ENCODE peak calls at places on chromosomes 5 and 9, in seven cellular contexts. S is HuH-7; C is NCI-H1105 treated with DMSO at 0.1 percent for 48 hours; B is B cell; T is anterior cingulate cortex; F is activated CD4-positive, CD25-positive, alpha-beta regulatory T cell treated with anti-CD3 and anti-CD28 coated beads, Interleukin-2, amount 50 U/mL, for 16 hours; M is progenitor cell of endocrine pancreas. N is an unnamed sample.
A peak's percentile ranks its signal among the peaks of the same experiment; 100 is the strongest.

GRCh38 chr9:125977223-125977622 is 230.1 kb downstream of the PBX3 start:
- DNase-seq in S (no peak), C (no peak), B (no peak), T (no peak), F (no peak), M (no peak), N (no peak)

GRCh38 chr5:32072054-32072453 is 102.1 kb downstream of the GOLPH3 start:
- DNase-seq in S (no peak), C (no peak), B (no peak), T (no peak), F (no peak), M (no peak), N (no peak)

GRCh38 chr9:109440797-109441287 is 57.3 kb downstream of the PTPN3 start:
- DNase-seq in S (peak; percentile 81), C (peak; percentile 59), B (peak; percentile 30), T (peak; percentile 7), F (peak; percentile 7), M (peak; percentile 41), N (peak; percentile 94)

GRCh38 chr5:135033026-135033861 is 784 bp downstream of the PITX1 start:
- DNase-seq in S (peak; percentile 49), C (peak; percentile 25), B (peak; percentile 69), T (no peak), F (no peak), M (no peak), N (peak; percentile 55)

GRCh38 chr5:159441441-159441840 is 111.2 kb upstream of the IL12B start:
- DNase-seq in S (peak; percentile 17), C (peak; percentile 10), B (no peak), T (no peak), F (no peak), M (no peak), N (peak; percentile 34)

GRCh38 chr9:109311731-109312130 is 9.1 kb downstream of the EPB41L4B start:
- DNase-seq in S (no peak), C (no peak), B (no peak), T (no peak), F (no peak), M (no peak), N (no peak)

GRCh38 chr9:99037768-99038167 is 67.1 kb upstream of the TGFBR1 start:
- DNase-seq in S (no peak), C (no peak), B (no peak), T (no peak), F (no peak), M (no peak), N (no peak)

GRCh38 chr9:118522093-118523028 is 818.2 kb downstream of the TLR4 start:
- DNase-seq in S (peak; percentile 8), C (peak; percentile 14), B (no peak), T (no peak), F (no peak), M (peak; percentile 30), N (peak; percentile 25)

GRCh38 chr5:53463909-53464621 is 16.4 kb upstream of the FST start:
- DNase-seq in S (no peak), C (no peak), B (no peak), T (no peak), F (no peak), M (no peak), N (no peak)

GRCh38 chr5:150278046-150278760 is 11.4 kb downstream of the CAMK2A start:
- DNase-seq in S (no peak), C (no peak), B (no peak), T (no peak), F (no peak), M (no peak), N (no peak)

GRCh38 chr5:69279517-69279916 is 44.8 kb downstream of the CDK7 start:
- DNase-seq in S (no peak), C (no peak), B (no peak), T (no peak), F (no peak), M (no peak), N (no peak)

GRCh38 chr5:1172670-1173404 is 28.6 kb upstream of the SLC6A19 start:
- DNase-seq in S (no peak), C (no peak), B (no peak), T (no peak), F (no peak), M (no peak), N (no peak)

GRCh38 chr5:54679686-54680085 is 162.1 kb downstream of the SNX18 start:
- DNase-seq in S (no peak), C (no peak), B (no peak), T (no peak), F (no peak), M (no peak), N (no peak)

GRCh38 chr5:179422840-179423523 is 77.7 kb upstream of the ADAMTS2 start:
- DNase-seq in S (no peak), C (no peak), B (no peak), T (no peak), F (no peak), M (no peak), N (no peak)

GRCh38 chr9:113844466-113844865 is 31.6 kb upstream of the ZNF618 start:
- DNase-seq in S (no peak), C (no peak), B (no peak), T (no peak), F (no peak), M (no peak), N (no peak)

GRCh38 chr5:1010641-1011046 is 2.0 kb downstream of the NKD2 start:
- DNase-seq in S (no peak), C (peak; percentile 62), B (no peak), T (no peak), F (no peak), M (no peak), N (no peak)

GRCh38 chr5:74063821-74064598 is 438.0 kb downstream of the ARHGEF28 start:
- DNase-seq in S (no peak), C (no peak), B (no peak), T (no peak), F (no peak), M (no peak), N (peak; percentile 57)

GRCh38 chr9:69168709-69169217 is 5.3 kb upstream of the TJP2 start:
- DNase-seq in S (peak; percentile 66), C (peak; percentile 38), B (peak; percentile 62), T (no peak), F (peak; percentile 22), M (no peak), N (peak; percentile 87)

GRCh38 chr9:130668694-130669093 is 4.3 kb downstream of the PRDM12 start:
- DNase-seq in S (no peak), C (no peak), B (no peak), T (no peak), F (no peak), M (no peak), N (no peak)

GRCh38 chr9:91065231-91066041 is 263.8 kb downstream of the SYK start:
- DNase-seq in S (no peak), C (no peak), B (no peak), T (no peak), F (no peak), M (no peak), N (no peak)

GRCh38 chr5:1832511-1833250 is 31.5 kb downstream of the NDUFS6 start:
- DNase-seq in S (no peak), C (no peak), B (no peak), T (no peak), F (no peak), M (no peak), N (no peak)

GRCh38 chr5:59241119-59241518 is 652.4 kb downstream of the PDE4D start:
- DNase-seq in S (no peak), C (no peak), B (no peak), T (no peak), F (no peak), M (no peak), N (no peak)

GRCh38 chr5:169647566-169647965 is 10.5 kb downstream of the DOCK2 start:
- DNase-seq in S (no peak), C (no peak), B (peak; percentile 22), T (no peak), F (no peak), M (no peak), N (no peak)

GRCh38 chr9:123863164-123863855 is 66.6 kb downstream of the DENND1A start:
- DNase-seq in S (no peak), C (no peak), B (no peak), T (no peak), F (no peak), M (no peak), N (no peak)

GRCh38 chr9:69502671-69503301 is 169.4 kb downstream of the APBA1 start:
- DNase-seq in S (no peak), C (peak; percentile 32), B (no peak), T (no peak), F (no peak), M (no peak), N (peak; percentile 52)

GRCh38 chr9:101486693-101487442 is 46.8 kb upstream of the RNF20 start:
- DNase-seq in S (peak; percentile 51), C (peak; percentile 75), B (no peak), T (peak; percentile 53), F (no peak), M (peak; percentile 54), N (peak; percentile 82)

GRCh38 chr5:1960595-1961303 is 78.0 kb upstream of the IRX4 start:
- DNase-seq in S (no peak), C (no peak), B (no peak), T (no peak), F (no peak), M (no peak), N (no peak)

GRCh38 chr9:82302968-82303655 is 314.5 kb downstream of the SPATA31D1 start:
- DNase-seq in S (no peak), C (no peak), B (no peak), T (no peak), F (no peak), M (no peak), N (no peak)

GRCh38 chr5:121969660-121970295 is 8.0 kb downstream of the SRFBP1 start:
- DNase-seq in S (no peak), C (no peak), B (no peak), T (no peak), F (no peak), M (no peak), N (no peak)

GRCh38 chr5:58241383-58241782 is 218.5 kb downstream of the PLK2 start:
- DNase-seq in S (no peak), C (no peak), B (no peak), T (no peak), F (no peak), M (no peak), N (peak; percentile 55)